ENCODE peak calls at places on chromosomes 13 and 19, in four cellular contexts. L is CD8-positive, alpha-beta memory T cell; Y is astrocyte of the spinal cord; E is body of pancreas. O is an unnamed sample.

GRCh38 chr19:1768248-1768647 is 14.9 kb downstream of the ONECUT3 start:
- DNase-seq in Y (no peak), L (no peak), E (no peak), O (peak; percentile 29)

GRCh38 chr13:23433171-23434153 is at the start of gene SACS:
- DNase-seq in Y (peak; percentile 65), L (no peak), E (peak; percentile 64), O (no peak)

GRCh38 chr13:109869312-109870237 is 83.2 kb upstream of the IRS2 start:
- DNase-seq in E (peak; percentile 89), L (no peak), Y (peak; percentile 50), O (peak; percentile 11)

GRCh38 chr13:93561553-93561952 is 334.9 kb downstream of the GPC6 start:
- DNase-seq in L (no peak), Y (no peak), E (no peak), O (no peak)

GRCh38 chr19:27975419-27976005 is 1237.4 kb downstream of the UQCRFS1 start:
- DNase-seq in Y (no peak), E (no peak), L (no peak), O (no peak)

GRCh38 chr13:99908129-99908805 is 63.3 kb downstream of the ZIC5 start:
- DNase-seq in E (peak; percentile 86), Y (peak; percentile 26), L (no peak), O (no peak)

GRCh38 chr19:46069841-46070341 is 29.1 kb upstream of the IGFL4 start:
- DNase-seq in E (no peak), Y (peak; percentile 89), L (no peak), O (no peak)

GRCh38 chr19:32201661-32202060 is 143.7 kb upstream of the ZNF507 start:
- DNase-seq in L (no peak), Y (no peak), E (no peak), O (peak; percentile 58)

GRCh38 chr13:60146491-60146890 is 17.2 kb downstream of the DIAPH3 start:
- DNase-seq in L (no peak), E (no peak), Y (peak; percentile 61), O (no peak)

GRCh38 chr13:26694609-26695359 is 65.8 kb downstream of the GPR12 start:
- DNase-seq in E (no peak), Y (no peak), L (no peak), O (no peak)